ENCODE peak calls at places on chromosome 3, in six cellular contexts. S, R, T, B, F and D are unnamed samples.

GRCh38 chr3:195178124-195178910 is 92.6 kb downstream of the XXYLT1 start:
- DNase-seq in S (no peak), F (no peak), B (no peak), R (no peak), T (no peak), D (no peak)

GRCh38 chr3:53464424-53464823 is 30.0 kb upstream of the CACNA1D start:
- DNase-seq in R (no peak), S (no peak), T (no peak), F (no peak), B (no peak), D (peak)

GRCh38 chr3:147712357-147712756 is 303.2 kb downstream of the ZIC1 start:
- DNase-seq in B (no peak), T (no peak), F (no peak), S (peak), R (no peak), D (no peak)

GRCh38 chr3:178088930-178089329 is 447.3 kb upstream of the KCNMB2 start:
- DNase-seq in T (no peak), B (no peak), F (no peak), S (no peak), R (no peak), D (no peak)

GRCh38 chr3:83457516-83457915 is 1501.3 kb upstream of the CADM2 start:
- DNase-seq in B (no peak), S (no peak), R (no peak), T (no peak), F (no peak), D (no peak)

GRCh38 chr3:17258823-17259436 is 374.2 kb downstream of the PLCL2 start:
- DNase-seq in R (no peak), F (no peak), T (peak), B (no peak), S (peak), D (peak)

GRCh38 chr3:184541886-184542562 is 19.6 kb upstream of the EPHB3 start:
- DNase-seq in B (no peak), R (no peak), F (no peak), S (no peak), T (no peak), D (no peak)

GRCh38 chr3:195881276-195881988 is 26.9 kb downstream of the TNK2 start:
- DNase-seq in T (no peak), F (no peak), B (no peak), R (no peak), S (no peak), D (no peak)

GRCh38 chr3:152976232-152976631 is 141.3 kb downstream of the P2RY1 start:
- DNase-seq in S (no peak), R (no peak), T (no peak), F (no peak), B (no peak), D (no peak)

GRCh38 chr3:184229424-184230080 is at the start of gene VWA5B2:
- DNase-seq in B (peak), S (peak), T (peak), R (no peak), F (no peak), D (peak)

GRCh38 chr3:152269423-152270144 is 855 bp downstream of the MBNL1 start:
- DNase-seq in S (peak), F (peak), T (peak), B (no peak), R (peak), D (peak)

GRCh38 chr3:63908081-63908736 is 4.0 kb downstream of the SCAANT1 start:
- DNase-seq in S (peak), R (no peak), F (no peak), T (no peak), B (no peak), D (no peak)

GRCh38 chr3:41592753-41593152 is 369.1 kb downstream of the ULK4 start:
- DNase-seq in T (no peak), F (no peak), S (no peak), R (no peak), B (no peak), D (no peak)

GRCh38 chr3:71177375-71177774 is 406.2 kb downstream of the FOXP1 start:
- DNase-seq in F (no peak), S (no peak), T (no peak), R (no peak), B (no peak), D (no peak)

DNA sequence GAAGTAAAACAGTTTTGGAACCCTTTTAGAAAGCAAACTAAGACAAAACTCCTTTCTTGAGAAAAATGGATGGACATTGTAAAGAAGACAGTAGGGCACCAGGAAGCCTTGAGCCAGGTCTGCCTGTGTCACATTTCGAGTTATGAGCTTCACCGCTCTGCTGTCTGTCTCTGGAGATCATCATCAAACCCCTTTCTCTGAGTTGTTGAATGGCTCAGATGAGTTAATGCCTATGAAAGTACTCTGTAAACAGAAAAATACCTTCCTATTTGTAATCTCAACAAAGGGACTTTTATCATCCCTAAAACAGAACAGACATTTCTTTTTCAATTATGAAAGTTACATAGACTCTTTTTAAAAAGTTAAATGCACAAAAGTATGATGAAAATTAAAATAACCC is 145.8 kb downstream of the LPP start:
- DNase-seq in S (no peak), F (no peak), T (no peak), R (no peak), B (no peak), D (no peak)
- H3K4me3 ChIP-seq in S (no peak), F (no peak), T (no peak), R (no peak), B (no peak), D (no peak)

GRCh38 chr3:128410669-128411573 is 55.8 kb downstream of the DNAJB8 start:
- DNase-seq in R (no peak), F (no peak), B (no peak), S (no peak), T (no peak), D (no peak)

GRCh38 chr3:128407247-128407646 is 59.4 kb downstream of the DNAJB8 start:
- DNase-seq in T (no peak), F (no peak), R (no peak), S (no peak), B (no peak), D (no peak)

GRCh38 chr3:128407986-128408692 is 58.6 kb downstream of the DNAJB8 start:
- DNase-seq in F (no peak), T (no peak), S (no peak), B (no peak), R (no peak), D (no peak)

GRCh38 chr3:128409621-128410581 is 56.8 kb downstream of the DNAJB8 start:
- DNase-seq in B (no peak), T (no peak), R (no peak), S (no peak), F (no peak), D (no peak)

GRCh38 chr3:128408693-128409620 is 57.7 kb downstream of the DNAJB8 start:
- DNase-seq in R (no peak), B (no peak), F (peak), S (no peak), T (no peak), D (no peak)
- TF ChIP-seq CTCF in R (no peak), B (no peak), F (no peak), S (no peak), T (peak), D (peak)

GRCh38 chr3:27679691-27680090 is 42.4 kb downstream of the EOMES start:
- DNase-seq in T (no peak), R (no peak), B (no peak), S (peak), F (no peak), D (no peak)

GRCh38 chr3:27678234-27678633 is 43.9 kb downstream of the EOMES start:
- DNase-seq in T (no peak), S (no peak), R (no peak), B (no peak), F (no peak), D (no peak)

GRCh38 chr3:27681249-27681748 is 40.8 kb downstream of the EOMES start:
- DNase-seq in T (peak), R (no peak), B (no peak), S (peak), F (no peak), D (peak)

GRCh38 chr3:27677554-27677953 is 44.6 kb downstream of the EOMES start:
- DNase-seq in R (peak), S (no peak), B (no peak), T (no peak), F (peak), D (peak)

DNA sequence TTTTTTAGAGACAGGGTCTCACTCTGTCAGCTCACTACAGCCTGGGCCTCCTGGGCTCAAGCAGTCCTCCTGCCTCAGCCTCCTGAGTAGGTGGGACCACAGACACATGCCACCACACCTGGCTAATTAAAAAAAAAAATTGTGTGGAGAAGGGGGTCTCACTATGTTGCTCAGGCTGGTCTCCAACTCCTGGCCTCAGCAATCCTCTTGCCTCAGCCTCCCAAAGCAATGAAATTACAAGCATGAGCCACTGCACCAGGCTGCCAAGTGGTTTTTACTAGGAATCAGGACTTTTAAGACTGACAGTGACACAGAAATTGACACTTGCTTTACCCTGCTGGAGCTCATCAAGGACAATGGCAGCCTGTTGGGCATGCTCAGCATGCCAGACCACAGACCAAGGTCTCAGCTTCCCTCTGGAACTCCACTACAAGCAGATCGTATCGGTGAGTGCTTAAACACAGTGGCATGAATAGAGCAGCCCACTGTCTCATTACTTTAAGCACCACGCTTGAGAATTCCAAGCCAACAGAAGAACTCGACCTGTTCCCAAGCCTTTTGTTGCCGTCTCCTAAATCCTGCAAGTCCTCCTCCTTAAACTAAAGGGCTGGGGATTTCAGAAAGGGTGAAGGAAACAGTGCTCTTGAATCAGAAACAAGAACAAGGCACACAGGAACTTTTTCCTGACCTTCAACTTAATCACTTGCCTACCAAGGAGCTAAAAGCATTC is 41.4 kb downstream of the EOMES start:
- DNase-seq in R (no peak), T (peak), B (no peak), F (no peak), S (peak), D (no peak)
- H3K4me3 ChIP-seq in R (no peak), T (no peak), B (peak), F (no peak), S (no peak), D (no peak)

GRCh38 chr3:61172684-61173083 is 78.6 kb downstream of the FHIT start:
- DNase-seq in F (no peak), B (no peak), T (no peak), S (peak), R (no peak), D (no peak)
- TF ChIP-seq CTCF in F (no peak), B (no peak), T (no peak), S (no peak), R (no peak), D (no peak)

GRCh38 chr3:86788371-86788770 is 202.6 kb downstream of the VGLL3 start:
- DNase-seq in F (no peak), B (no peak), S (no peak), T (no peak), R (no peak), D (no peak)

GRCh38 chr3:86792316-86792715 is 198.6 kb downstream of the VGLL3 start:
- DNase-seq in R (no peak), F (no peak), S (no peak), B (no peak), T (no peak), D (no peak)

GRCh38 chr3:86794336-86795065 is 196.4 kb downstream of the VGLL3 start:
- DNase-seq in S (no peak), R (no peak), B (no peak), F (no peak), T (no peak), D (no peak)

GRCh38 chr3:86797946-86798345 is 193.0 kb downstream of the VGLL3 start:
- DNase-seq in R (no peak), S (no peak), B (no peak), F (no peak), T (no peak), D (peak)

DNA sequence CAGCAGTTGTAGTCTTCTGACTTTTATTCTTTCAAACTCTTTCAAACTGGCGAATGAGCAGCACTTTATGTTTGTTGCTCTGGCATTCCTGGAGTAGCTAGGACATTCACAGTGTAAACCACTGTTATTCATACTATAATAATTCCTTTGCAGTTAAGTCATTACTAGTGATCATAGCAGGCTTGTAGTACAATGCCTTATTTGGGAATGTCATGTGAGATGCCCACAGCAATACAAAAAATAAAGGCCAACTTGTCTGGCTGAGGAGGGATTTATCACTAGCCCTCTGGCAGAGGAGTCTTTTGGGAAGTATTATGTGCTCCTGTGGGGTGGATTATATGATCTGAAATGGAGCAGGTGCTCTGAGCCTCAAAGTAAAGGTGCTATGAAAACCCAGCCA is 197.2 kb downstream of the VGLL3 start:
- DNase-seq in S (peak), R (no peak), F (no peak), T (no peak), B (no peak), D (peak)
- H3K4me3 ChIP-seq in S (no peak), R (peak), F (no peak), T (no peak), B (no peak), D (no peak)

GRCh38 chr3:110946810-110947209 is 124.8 kb upstream of the NECTIN3 start:
- DNase-seq in R (no peak), F (no peak), T (no peak), S (no peak), B (no peak), D (no peak)
- TF ChIP-seq CTCF in R (no peak), F (no peak), T (no peak), S (no peak), B (no peak), D (no peak)

GRCh38 chr3:73550011-73550410 is 74.7 kb downstream of the PDZRN3 start:
- DNase-seq in B (no peak), R (no peak), T (no peak), F (no peak), S (no peak), D (no peak)

GRCh38 chr3:73556520-73557371 is 68.0 kb downstream of the PDZRN3 start:
- DNase-seq in S (peak), B (no peak), T (no peak), R (no peak), F (no peak), D (no peak)

GRCh38 chr3:73547427-73548036 is 77.2 kb downstream of the PDZRN3 start:
- DNase-seq in T (no peak), F (no peak), R (no peak), B (no peak), S (no peak), D (peak)

GRCh38 chr3:73549071-73549600 is 75.6 kb downstream of the PDZRN3 start:
- DNase-seq in T (no peak), R (no peak), B (no peak), S (no peak), F (no peak), D (no peak)

DNA sequence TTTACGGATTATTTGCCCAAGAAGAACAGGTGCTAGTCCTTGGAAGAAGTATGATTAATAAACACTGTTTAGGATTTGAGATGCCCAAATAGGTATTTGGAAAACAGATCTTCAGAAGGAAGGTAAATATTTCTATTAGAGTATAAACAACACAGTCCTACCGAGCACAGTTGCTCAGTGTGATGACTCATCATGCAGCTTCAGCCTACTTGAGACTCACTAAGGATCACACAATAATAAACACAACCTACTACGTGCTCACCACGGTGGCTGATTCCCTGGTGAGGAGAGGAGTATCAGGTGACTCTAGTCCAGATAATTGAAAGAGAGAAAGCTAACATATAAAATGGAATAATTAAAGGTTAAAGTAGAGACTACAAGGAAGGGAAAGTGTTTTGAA is 72.0 kb downstream of the PDZRN3 start:
- DNase-seq in R (no peak), F (no peak), B (no peak), T (no peak), S (no peak), D (peak)
- H3K4me3 ChIP-seq in R (no peak), F (no peak), B (no peak), T (no peak), S (no peak), D (no peak)

GRCh38 chr3:30012941-30013543 is 593.4 kb upstream of the TGFBR2 start:
- DNase-seq in S (peak), F (peak), R (peak), B (peak), T (peak), D (peak)
- TF ChIP-seq CTCF in S (peak), F (no peak), R (peak), B (peak), T (peak), D (peak)

DNA sequence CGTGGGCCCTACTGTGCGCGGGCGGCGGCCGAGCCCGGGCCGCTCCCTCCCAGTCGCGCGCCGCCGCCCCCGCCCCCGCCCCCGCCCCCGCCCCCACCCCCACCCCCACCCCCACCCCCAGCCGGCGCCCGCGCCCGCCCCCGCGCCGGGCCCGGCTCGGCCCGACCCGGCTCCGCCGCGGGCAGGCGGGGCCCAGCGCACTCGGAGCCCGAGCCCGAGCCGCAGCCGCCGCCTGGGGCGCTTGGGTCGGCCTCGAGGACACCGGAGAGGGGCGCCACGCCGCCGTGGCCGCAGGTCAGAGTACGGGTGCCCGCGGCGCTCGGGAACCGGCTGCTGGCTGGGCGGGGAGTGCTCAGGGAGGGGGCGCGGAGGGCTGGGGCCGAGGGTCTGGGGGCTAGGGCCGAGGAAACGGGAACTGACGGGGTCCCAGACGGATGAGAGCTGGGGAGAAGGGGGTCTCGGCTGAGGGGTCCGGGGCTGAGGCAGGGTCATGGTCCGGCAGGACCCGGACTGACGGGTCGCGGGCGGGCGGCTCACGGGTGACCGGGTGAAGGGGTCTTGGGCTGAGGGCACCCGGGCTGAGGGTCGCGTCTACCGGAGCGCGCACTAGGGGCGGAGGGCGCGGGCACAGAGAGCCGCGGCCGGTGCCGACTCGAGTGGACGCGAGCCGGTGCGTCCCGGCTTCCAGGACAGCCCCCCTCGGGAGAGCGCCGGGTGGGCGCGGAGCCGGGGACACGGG is 974 bp upstream of the PPARG start:
- DNase-seq in F (peak), B (no peak), T (no peak), S (peak), R (no peak), D (peak)
- H3K4me3 ChIP-seq in F (peak), B (peak), T (no peak), S (peak), R (peak), D (peak)